ENCODE peak calls at places on chromosome 16, in four cellular contexts. A is K562, G is GM12891, X is HepG2. V is an unnamed sample.

GRCh38 chr16:85187447-85187846 is 75.2 kb upstream of the CIBAR2 start:
- DNase-seq in A (no peak), G (no peak), X (no peak), V (no peak)

GRCh38 chr16:11056090-11056988 is 112.0 kb downstream of the CLEC16A start:
- DNase-seq in A (no peak), G (no peak), X (peak), V (no peak)

GRCh38 chr16:354971-355441 is 2.5 kb upstream of the AXIN1 start:
- DNase-seq in A (no peak), G (no peak), X (no peak), V (no peak)

GRCh38 chr16:5581428-5581827 is 483.8 kb upstream of the EEF2KMT start:
- DNase-seq in A (no peak), G (no peak), X (no peak), V (no peak)

GRCh38 chr16:10970065-10970464 is 25.7 kb downstream of the CLEC16A start:
- DNase-seq in A (no peak), G (no peak), X (no peak), V (no peak)

GRCh38 chr16:87002717-87003413 is 314.3 kb downstream of the C16orf95 start:
- DNase-seq in A (no peak), G (no peak), X (no peak), V (no peak)

GRCh38 chr16:4882633-4883285 is 35.5 kb downstream of the UBN1 start:
- DNase-seq in A (peak), G (no peak), X (no peak), V (no peak)

GRCh38 chr16:16150117-16150877 is 73.0 kb downstream of the ABCC6 start:
- DNase-seq in A (no peak), G (no peak), X (no peak), V (no peak)

GRCh38 chr16:64356267-64356666 is 765.6 kb downstream of the CDH11 start:
- DNase-seq in A (no peak), G (no peak), X (no peak), V (no peak)

GRCh38 chr16:72939247-72939646 is 108.7 kb downstream of the ZFHX3 start:
- DNase-seq in A (no peak), G (no peak), X (no peak), V (no peak)

GRCh38 chr16:55125818-55126385 is 195.2 kb downstream of the IRX5 start:
- DNase-seq in A (no peak), G (no peak), X (no peak), V (no peak)

GRCh38 chr16:11302977-11303376 is 21.8 kb upstream of the PRM1 start:
- DNase-seq in A (no peak), G (no peak), X (no peak), V (no peak)

GRCh38 chr16:67463059-67463458 is 17.9 kb downstream of the ATP6V0D1 start:
- DNase-seq in A (no peak), G (no peak), X (no peak), V (no peak)

GRCh38 chr16:56047307-56048234 is 143.7 kb upstream of the GNAO1 start:
- DNase-seq in A (no peak), G (no peak), X (no peak), V (no peak)

GRCh38 chr16:81860310-81860709 is 81.2 kb downstream of the PLCG2 start:
- DNase-seq in A (no peak), G (no peak), X (no peak), V (no peak)

GRCh38 chr16:75466760-75467159 is 2.3 kb upstream of the TMEM170A start:
- DNase-seq in A (no peak), G (no peak), X (peak), V (no peak)

GRCh38 chr16:66610111-66610820 is 5.8 kb downstream of the CMTM3 start:
- DNase-seq in A (no peak), G (no peak), X (no peak), V (no peak)

GRCh38 chr16:78842950-78843349 is 743.5 kb downstream of the WWOX start:
- DNase-seq in A (no peak), G (no peak), X (no peak), V (no peak)

GRCh38 chr16:86321491-86321890 is 188.8 kb upstream of the FOXF1 start:
- DNase-seq in A (no peak), G (no peak), X (no peak), V (no peak)

GRCh38 chr16:87117936-87118335 is 199.3 kb downstream of the C16orf95 start:
- DNase-seq in A (no peak), G (no peak), X (no peak), V (no peak)

GRCh38 chr16:27639588-27640276 is 89.8 kb downstream of the KATNIP start:
- DNase-seq in A (peak), G (peak), X (peak), V (peak)

GRCh38 chr16:53456625-53457024 is 22.4 kb downstream of the RBL2 start:
- DNase-seq in A (no peak), G (no peak), X (no peak), V (no peak)

GRCh38 chr16:10741844-10742243 is 1.8 kb upstream of the NUBP1 start:
- DNase-seq in A (peak), G (no peak), X (no peak), V (no peak)

GRCh38 chr16:22296225-22297113 is 740 bp upstream of the POLR3E start:
- DNase-seq in A (peak), G (no peak), X (peak), V (no peak)

GRCh38 chr16:69762843-69763556 is 868 bp downstream of the WWP2 start:
- DNase-seq in A (peak), G (no peak), X (peak), V (no peak)

GRCh38 chr16:85227924-85228462 is 115.7 kb upstream of the CIBAR2 start:
- DNase-seq in A (peak), G (no peak), X (no peak), V (peak)

GRCh38 chr16:19860146-19861030 is 24.3 kb downstream of the GPRC5B start:
- DNase-seq in A (no peak), G (no peak), X (no peak), V (no peak)

GRCh38 chr16:85246973-85247372 is 134.7 kb upstream of the CIBAR2 start:
- DNase-seq in A (no peak), G (no peak), X (no peak), V (no peak)

GRCh38 chr16:3317315-3317999 is 12.2 kb downstream of the ZNF75A start:
- DNase-seq in A (no peak), G (no peak), X (no peak), V (no peak)

GRCh38 chr16:1469693-1470201 is 5.1 kb downstream of the CLCN7 start:
- DNase-seq in A (no peak), G (no peak), X (no peak), V (no peak)

GRCh38 chr16:13560151-13560550 is 359.8 kb upstream of the ERCC4 start:
- DNase-seq in A (peak), G (no peak), X (no peak), V (no peak)

GRCh38 chr16:66131156-66131807 is 235.2 kb upstream of the CDH5 start:
- DNase-seq in A (no peak), G (no peak), X (no peak), V (no peak)

GRCh38 chr16:80233097-80233835 is 307.5 kb upstream of the DYNLRB2 start:
- DNase-seq in A (no peak), G (no peak), X (peak), V (no peak)

GRCh38 chr16:25037221-25037620 is 22.1 kb upstream of the ARHGAP17 start:
- DNase-seq in A (no peak), G (no peak), X (no peak), V (no peak)

GRCh38 chr16:25041437-25041836 is 26.3 kb upstream of the ARHGAP17 start:
- DNase-seq in A (no peak), G (no peak), X (no peak), V (no peak)

GRCh38 chr16:25038239-25038954 is 23.2 kb upstream of the ARHGAP17 start:
- DNase-seq in A (no peak), G (no peak), X (no peak), V (no peak)

GRCh38 chr16:25037632-25038031 is 22.5 kb upstream of the ARHGAP17 start:
- DNase-seq in A (no peak), G (no peak), X (peak), V (no peak)

DNA sequence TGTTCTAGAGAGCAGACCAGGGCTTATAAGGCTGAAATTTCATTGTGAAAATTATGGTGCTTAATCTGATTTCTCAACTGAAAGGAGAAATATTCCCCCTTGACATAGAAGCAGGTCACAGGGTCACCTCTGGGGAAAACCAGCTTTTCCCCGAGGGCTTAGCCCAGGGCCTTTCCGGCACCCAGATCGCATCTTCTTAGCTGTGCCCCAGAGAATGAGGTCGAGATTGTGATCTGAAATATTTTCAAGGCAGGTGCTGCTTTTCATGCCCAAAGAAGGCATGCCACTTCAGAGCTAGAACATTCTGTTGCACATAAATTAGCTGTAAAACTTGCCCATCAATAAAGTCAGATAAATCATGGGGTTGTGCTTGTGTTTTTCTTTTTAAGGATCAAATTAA is 25.4 kb upstream of the ARHGAP17 start:
- DNase-seq in A (no peak), G (no peak), X (no peak), V (no peak)
- TF ChIP-seq TAF1 in A (no peak), G (no peak), X (no peak), V (no peak)

GRCh38 chr16:48126801-48127644 is 28.8 kb downstream of the ABCC12 start:
- DNase-seq in A (no peak), G (no peak), X (peak), V (no peak)
- TF ChIP-seq TAF1 in A (no peak), G (no peak), X (no peak), V (no peak)

GRCh38 chr16:89506791-89507191 is 1.4 kb upstream of the SPG7 start:
- DNase-seq in A (peak), G (no peak), X (no peak), V (no peak)
- TF ChIP-seq TAF1 in A (peak), G (no peak), X (no peak), V (no peak)

GRCh38 chr16:49889725-49890397 is 33.9 kb upstream of the ZNF423 start:
- DNase-seq in A (no peak), G (no peak), X (no peak), V (no peak)

GRCh38 chr16:49886554-49887121 is 30.7 kb upstream of the ZNF423 start:
- DNase-seq in A (peak), G (no peak), X (no peak), V (no peak)

GRCh38 chr16:49890876-49891275 is 35.0 kb upstream of the ZNF423 start:
- DNase-seq in A (peak), G (no peak), X (no peak), V (no peak)
- TF ChIP-seq TAF1 in A (no peak), G (no peak), X (no peak), V (no peak)